ENCODE peak calls at places on chromosome 21, in ten cellular contexts. Z is aorta; H is IMR-90; N is CD4-positive, alpha-beta memory T cell; I is CD8-positive, alpha-beta memory T cell; C is Peyer's patch; B is body of pancreas; X is right atrium auricular region; G is GM12865; S is Panc1. A is an unnamed sample.
A peak's percentile ranks its signal among the peaks of the same experiment; 100 is the strongest.

GRCh38 chr21:40658237-40658636 is 188.7 kb downstream of the DSCAM start:
- DNase-seq in X (no peak), B (no peak), H (no peak), G (no peak), S (no peak), N (no peak), Z (no peak), C (no peak), I (no peak), A (no peak)

GRCh38 chr21:37367301-37367757 is 756 bp downstream of the DYRK1A start:
- DNase-seq in B (peak; percentile 33), X (no peak), I (no peak), S (no peak), C (no peak), H (no peak), G (no peak), N (peak; percentile 19), Z (no peak), A (no peak)

GRCh38 chr21:22393324-22393723 is 1395.1 kb downstream of the NCAM2 start:
- DNase-seq in C (no peak), G (no peak), N (no peak), I (no peak), S (no peak), H (no peak), Z (no peak), B (no peak), X (no peak), A (no peak)

GRCh38 chr21:28334407-28334806 is 658.3 kb downstream of the LTN1 start:
- DNase-seq in G (peak; percentile 45), N (no peak), H (no peak), I (no peak), X (no peak), Z (no peak), B (no peak), C (no peak), S (no peak), A (no peak)

GRCh38 chr21:28099296-28099695 is 893.4 kb downstream of the LTN1 start:
- DNase-seq in S (no peak), H (peak; percentile 10), X (no peak), G (no peak), B (peak; percentile 15), N (no peak), I (no peak), Z (no peak), C (no peak), A (no peak)

GRCh38 chr21:41953249-41953830 is 478 bp downstream of the C2CD2 start:
- DNase-seq in Z (no peak), I (no peak), B (no peak), C (no peak), S (no peak), H (no peak), G (no peak), N (no peak), X (no peak), A (no peak)

GRCh38 chr21:41901099-41901498 is 22.0 kb upstream of the PRDM15 start:
- DNase-seq in X (no peak), C (no peak), H (no peak), S (no peak), B (peak; percentile 76), I (no peak), Z (no peak), G (peak; percentile 28), N (no peak), A (no peak)

GRCh38 chr21:36630485-36631206 is 68.3 kb upstream of the SIM2 start:
- DNase-seq in Z (no peak), I (peak; percentile 58), B (peak; percentile 66), N (peak; percentile 25), C (peak; percentile 26), G (peak; percentile 67), X (no peak), H (peak; percentile 22), S (peak; percentile 20), A (peak; percentile 27)

GRCh38 chr21:42307106-42307505 is 8.1 kb downstream of the TFF3 start:
- DNase-seq in G (no peak), I (no peak), S (no peak), X (no peak), B (no peak), Z (no peak), C (no peak), N (no peak), H (no peak), A (peak; percentile 62)

GRCh38 chr21:29148535-29148934 is 18.1 kb downstream of the MAP3K7CL start:
- DNase-seq in S (no peak), X (no peak), G (peak; percentile 10), Z (no peak), I (no peak), H (peak; percentile 64), N (no peak), B (no peak), C (no peak), A (peak; percentile 50)

GRCh38 chr21:28714795-28715464 is 277.7 kb downstream of the LTN1 start:
- DNase-seq in G (no peak), I (no peak), S (no peak), B (no peak), Z (no peak), X (no peak), H (peak; percentile 81), N (no peak), C (no peak), A (no peak)

GRCh38 chr21:16532841-16533240 is 803.1 kb downstream of the USP25 start:
- DNase-seq in X (no peak), G (no peak), Z (no peak), N (no peak), C (no peak), I (no peak), S (no peak), B (no peak), H (peak; percentile 43), A (no peak)

GRCh38 chr21:16534408-16535099 is 804.8 kb downstream of the USP25 start:
- DNase-seq in G (no peak), H (peak; percentile 32), S (no peak), C (no peak), N (no peak), X (peak; percentile 90), I (no peak), Z (peak; percentile 79), B (peak; percentile 70), A (peak; percentile 94)

GRCh38 chr21:16535100-16535418 is 805.3 kb downstream of the USP25 start:
- DNase-seq in N (no peak), G (no peak), X (peak; percentile 92), C (no peak), B (peak; percentile 88), H (peak; percentile 55), S (no peak), Z (peak; percentile 84), I (no peak), A (peak; percentile 93)

GRCh38 chr21:16536661-16537359 is 807.0 kb downstream of the USP25 start:
- DNase-seq in X (no peak), N (no peak), Z (no peak), B (no peak), S (no peak), G (no peak), H (peak; percentile 6), C (no peak), I (no peak), A (no peak)

GRCh38 chr21:16533692-16534407 is 804.1 kb downstream of the USP25 start:
- DNase-seq in G (no peak), N (no peak), C (no peak), S (no peak), X (no peak), I (no peak), Z (no peak), B (no peak), H (no peak), A (no peak)
- H3K4me3 ChIP-seq in G (no peak overlapping the region), N (no peak overlapping the region), C (no peak overlapping the region), S (no peak overlapping the region), X (peak overlapping the region; percentile 52), I (no peak overlapping the region), Z (peak overlapping the region; percentile 98), B (no peak overlapping the region), H (no peak overlapping the region), A (no peak overlapping the region)

GRCh38 chr21:32645261-32646182 is 33.3 kb upstream of the CFAP298 start:
- DNase-seq in S (no peak), B (no peak), X (no peak), G (no peak), I (no peak), H (no peak), C (no peak), N (no peak), Z (no peak), A (no peak)
- H3K4me3 ChIP-seq in S (no peak overlapping the region), B (no peak overlapping the region), X (no peak overlapping the region), G (no peak overlapping the region), I (no peak overlapping the region), H (no peak overlapping the region), C (no peak overlapping the region), N (no peak overlapping the region), Z (no peak overlapping the region), A (no peak overlapping the region)

GRCh38 chr21:16124397-16125130 is 394.8 kb downstream of the USP25 start:
- DNase-seq in I (no peak), N (no peak), S (no peak), X (no peak), C (no peak), H (peak; percentile 89), B (no peak), G (no peak), Z (no peak), A (no peak)
- H3K4me3 ChIP-seq in I (no peak overlapping the region), N (no peak overlapping the region), S (no peak overlapping the region), X (no peak overlapping the region), C (no peak overlapping the region), H (no peak overlapping the region), B (no peak overlapping the region), G (no peak overlapping the region), Z (no peak overlapping the region), A (no peak overlapping the region)

GRCh38 chr21:16583567-16583966 is 853.8 kb downstream of the USP25 start:
- DNase-seq in X (no peak), C (no peak), I (no peak), Z (no peak), B (no peak), N (no peak), H (no peak), G (no peak), S (no peak), A (no peak)

GRCh38 chr21:16573581-16573980 is 843.8 kb downstream of the USP25 start:
- DNase-seq in X (no peak), C (no peak), G (no peak), B (no peak), S (no peak), H (peak; percentile 76), Z (no peak), I (no peak), N (no peak), A (no peak)

GRCh38 chr21:16580661-16581060 is 850.9 kb downstream of the USP25 start:
- DNase-seq in N (no peak), G (no peak), C (no peak), X (no peak), B (no peak), H (no peak), Z (no peak), I (no peak), S (no peak), A (no peak)

GRCh38 chr21:16579538-16579937 is 849.8 kb downstream of the USP25 start:
- DNase-seq in N (no peak), C (no peak), B (no peak), H (peak; percentile 53), S (no peak), Z (no peak), X (no peak), G (no peak), I (no peak), A (no peak)

DNA sequence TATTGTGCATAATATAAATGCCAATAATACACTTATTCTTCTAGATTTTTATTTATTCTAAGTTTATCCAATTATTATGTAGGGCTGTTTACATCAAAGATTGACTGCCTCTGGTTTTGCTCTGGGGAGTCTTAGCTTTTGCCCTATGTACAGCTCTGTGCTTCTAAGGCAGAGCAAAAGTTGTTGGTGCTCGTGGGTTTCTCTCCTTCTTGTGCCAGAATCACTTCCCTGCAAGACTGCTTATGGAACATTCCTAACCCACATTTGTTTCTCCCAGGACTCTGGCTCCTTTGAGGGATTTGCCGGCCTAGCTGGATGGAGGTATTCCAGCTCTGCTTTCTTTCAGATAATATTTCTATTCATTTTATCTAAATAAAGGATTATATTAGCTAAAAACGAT is 849.1 kb downstream of the USP25 start:
- DNase-seq in S (no peak), Z (no peak), X (no peak), I (no peak), C (no peak), N (no peak), G (no peak), B (no peak), H (no peak), A (no peak)
- H3K4me3 ChIP-seq in S (no peak overlapping the region), Z (peak overlapping the region; percentile 48), X (no peak overlapping the region), I (no peak overlapping the region), C (no peak overlapping the region), N (no peak overlapping the region), G (no peak overlapping the region), B (no peak overlapping the region), H (no peak overlapping the region), A (no peak overlapping the region)